ENCODE peak calls at places on chromosomes 7 and 10, in eight cellular contexts. K, H, F, M, U, Y, B and J are unnamed samples.

GRCh38 chr7:55053651-55054226 is 34.9 kb downstream of the EGFR start:
- DNase-seq in K (no peak), H (no peak), F (no peak), M (no peak), U (no peak), Y (no peak), B (peak; percentile 48), J (no peak)

GRCh38 chr10:123808873-123809272 is 82.7 kb downstream of the CPXM2 start:
- DNase-seq in K (no peak), H (peak; percentile 75), F (no peak), M (no peak), U (no peak), Y (no peak), B (peak; percentile 57), J (peak; percentile 64)

GRCh38 chr10:112151640-112152039 is 31.9 kb downstream of the GPAM start:
- DNase-seq in K (no peak), H (no peak), F (no peak), M (no peak), U (no peak), Y (no peak), B (no peak), J (peak; percentile 29)

GRCh38 chr7:157139142-157140117 is 704 bp downstream of the UBE3C start:
- DNase-seq in K (peak; percentile 34), H (no peak), F (peak; percentile 61), M (peak; percentile 60), U (no peak), Y (peak; percentile 33), B (peak; percentile 74), J (no peak)

GRCh38 chr10:62815373-62816111 is 624 bp downstream of the EGR2 start:
- DNase-seq in K (peak; percentile 9), H (no peak), F (peak; percentile 16), M (peak; percentile 24), U (peak; percentile 53), Y (no peak), B (peak; percentile 47), J (no peak)

GRCh38 chr10:91864744-91865143 is 44.5 kb downstream of the FGFBP3 start:
- DNase-seq in K (no peak), H (no peak), F (no peak), M (no peak), U (no peak), Y (no peak), B (peak; percentile 31), J (no peak)

GRCh38 chr10:130745251-130745650 is 566.3 kb downstream of the TCERG1L start:
- DNase-seq in K (no peak), H (no peak), F (no peak), M (no peak), U (no peak), Y (no peak), B (no peak), J (no peak)

GRCh38 chr10:130047336-130047735 is 63.3 kb downstream of the C10orf143 start:
- DNase-seq in K (no peak), H (no peak), F (no peak), M (no peak), U (no peak), Y (no peak), B (no peak), J (no peak)

GRCh38 chr7:158856883-158857668 is 718 bp downstream of the DYNC2I1 start:
- DNase-seq in K (no peak), H (no peak), F (no peak), M (no peak), U (no peak), Y (peak; percentile 41), B (no peak), J (no peak)

GRCh38 chr7:64905547-64905946 is 2.5 kb downstream of the ZNF273 start:
- DNase-seq in K (no peak), H (no peak), F (no peak), M (no peak), U (no peak), Y (no peak), B (no peak), J (no peak)

GRCh38 chr7:82036146-82036886 is 266.5 kb upstream of the HGF start:
- DNase-seq in K (no peak), H (peak; percentile 48), F (no peak), M (no peak), U (no peak), Y (no peak), B (peak; percentile 86), J (peak; percentile 50)

GRCh38 chr7:102431617-102432298 is 1.6 kb upstream of the ORAI2 start:
- DNase-seq in K (no peak), H (no peak), F (no peak), M (peak; percentile 72), U (no peak), Y (no peak), B (peak; percentile 23), J (no peak)

GRCh38 chr7:652881-653280 is 73.6 kb upstream of the DNAAF5 start:
- DNase-seq in K (no peak), H (no peak), F (no peak), M (no peak), U (no peak), Y (no peak), B (no peak), J (no peak)

GRCh38 chr7:2701832-2702593 is 14.0 kb downstream of the AMZ1 start:
- DNase-seq in K (no peak), H (no peak), F (peak; percentile 74), M (no peak), U (peak; percentile 66), Y (no peak), B (peak; percentile 85), J (no peak)

GRCh38 chr7:123115331-123115730 is 84.4 kb downstream of the SLC13A1 start:
- DNase-seq in K (no peak), H (no peak), F (no peak), M (no peak), U (no peak), Y (no peak), B (no peak), J (no peak)

GRCh38 chr10:113718974-113719822 is 32.3 kb upstream of the PLEKHS1 start:
- DNase-seq in K (no peak), H (no peak), F (no peak), M (no peak), U (no peak), Y (no peak), B (no peak), J (no peak)
- H3K4me3 ChIP-seq in K (no peak overlapping the region), H (no peak overlapping the region), F (no peak overlapping the region), M (no peak overlapping the region), U (no peak overlapping the region), Y (no peak overlapping the region), B (no peak overlapping the region), J (no peak overlapping the region)

DNA sequence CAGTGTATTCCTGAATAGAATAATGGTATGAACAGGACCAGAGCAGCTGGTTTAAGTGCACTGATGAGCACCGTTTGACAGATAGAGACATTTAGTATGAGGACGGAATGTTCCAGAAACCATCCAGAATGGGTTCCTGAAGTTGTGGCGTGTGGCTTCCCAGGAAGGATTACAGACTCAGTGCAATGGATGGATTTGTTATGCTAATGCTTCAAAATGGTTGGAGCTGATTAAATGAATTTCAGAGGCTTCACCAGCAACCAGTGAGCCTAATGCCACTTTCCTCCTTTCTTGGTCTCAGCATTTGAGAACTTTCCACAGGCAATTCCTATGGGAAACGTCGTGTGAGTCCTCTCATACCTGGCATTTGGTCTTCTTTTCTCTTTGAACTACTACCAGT is 9.9 kb downstream of the GATA3 start:
- DNase-seq in K (no peak), H (no peak), F (no peak), M (no peak), U (no peak), Y (no peak), B (no peak), J (no peak)
- H3K4me3 ChIP-seq in K (no peak overlapping the region), H (no peak overlapping the region), F (no peak overlapping the region), M (no peak overlapping the region), U (peak overlapping the region; percentile 92), Y (no peak overlapping the region), B (no peak overlapping the region), J (no peak overlapping the region)

DNA sequence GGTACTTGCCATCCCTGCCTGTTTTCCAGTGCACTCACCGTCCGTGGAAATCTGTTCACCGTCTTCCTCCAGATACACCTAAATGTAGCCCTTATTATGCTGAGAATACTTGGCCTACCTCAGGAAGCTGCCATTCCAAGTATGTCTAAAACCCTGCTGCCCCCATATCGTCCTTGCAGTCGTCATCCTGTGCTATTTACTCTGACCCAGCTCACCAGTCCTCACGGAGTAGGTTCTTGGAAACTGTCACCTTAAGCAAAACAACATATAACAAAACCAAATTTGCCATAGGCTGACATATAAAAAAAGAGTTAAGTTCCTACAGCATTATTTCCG is 880 bp upstream of the PIP4K2A start:
- DNase-seq in K (no peak), H (no peak), F (no peak), M (no peak), U (no peak), Y (no peak), B (no peak), J (no peak)
- H3K4me3 ChIP-seq in K (no peak overlapping the region), H (no peak overlapping the region), F (peak overlapping the region; percentile 93), M (peak overlapping the region; percentile 72), U (no peak overlapping the region), Y (no peak overlapping the region), B (peak overlapping the region; percentile 67), J (peak overlapping the region; percentile 93)

DNA sequence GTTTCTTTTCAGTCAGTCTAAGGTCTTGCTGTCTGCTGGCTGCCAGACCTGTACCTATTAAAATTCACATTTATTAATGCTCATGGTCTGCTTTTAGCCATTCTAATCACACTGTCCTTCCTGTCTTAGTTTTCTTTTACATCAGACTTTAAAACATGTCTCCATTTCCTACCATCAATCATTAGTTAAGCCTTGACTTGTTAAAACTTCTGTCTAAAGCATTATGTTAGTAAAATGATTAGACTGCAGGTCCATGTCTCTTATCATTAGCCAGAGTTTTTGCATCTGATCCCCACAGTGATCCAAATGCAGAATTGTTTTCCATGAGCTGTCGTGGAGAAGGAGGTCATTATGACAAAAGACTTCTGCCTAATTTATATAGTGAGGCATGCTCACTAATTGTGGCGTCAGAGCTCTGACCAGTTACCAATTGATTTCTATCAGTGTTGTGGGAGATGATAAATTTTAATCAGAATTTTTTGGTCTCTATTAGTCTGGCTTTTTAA is 226.5 kb downstream of the DKK1 start:
- DNase-seq in K (no peak), H (no peak), F (no peak), M (no peak), U (peak; percentile 10), Y (no peak), B (no peak), J (no peak)
- H3K4me3 ChIP-seq in K (no peak overlapping the region), H (no peak overlapping the region), F (no peak overlapping the region), M (no peak overlapping the region), U (no peak overlapping the region), Y (no peak overlapping the region), B (no peak overlapping the region), J (no peak overlapping the region)

DNA sequence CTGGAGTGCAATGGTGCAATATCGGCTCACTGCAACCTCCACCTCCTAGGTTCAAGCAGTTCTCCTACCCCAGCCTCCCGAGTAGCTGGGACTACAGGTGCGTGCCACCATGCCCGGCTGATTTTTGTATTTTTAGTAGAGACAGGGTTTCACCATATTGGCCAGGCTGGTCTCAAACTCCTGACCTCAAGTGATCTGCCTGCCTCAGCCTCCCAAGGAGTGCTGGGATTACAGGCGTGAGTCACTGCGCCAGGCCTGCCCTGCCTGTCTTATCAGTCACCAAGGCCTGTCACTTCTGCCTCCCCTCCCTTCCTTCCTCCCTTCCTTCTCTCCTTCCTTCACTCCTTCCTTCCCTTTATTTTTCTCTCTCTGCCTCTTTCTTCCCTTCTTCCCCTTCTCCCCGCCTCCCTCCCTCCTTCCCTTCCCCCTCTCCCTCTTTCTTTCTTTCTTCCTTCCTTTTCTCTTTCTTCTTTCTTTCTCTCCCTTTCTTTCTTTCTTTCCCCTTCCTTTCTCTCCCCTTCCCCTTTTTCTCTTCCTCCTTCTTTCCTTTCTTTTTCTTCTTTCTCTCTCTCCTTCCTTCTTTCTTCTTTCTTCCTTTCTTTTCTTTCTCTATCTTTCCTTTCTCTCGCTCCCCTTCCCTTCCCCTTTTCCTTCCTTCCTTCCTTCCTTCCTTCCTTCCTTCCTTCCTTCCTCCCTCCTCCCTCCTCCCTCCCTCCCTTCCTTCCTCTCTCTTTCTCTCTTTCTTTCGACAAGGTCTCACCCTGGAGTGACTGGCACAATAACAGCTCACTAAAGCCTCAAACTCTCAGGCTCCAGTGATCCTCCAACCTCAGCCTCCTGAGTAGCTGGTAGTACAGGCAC is 3.1 kb upstream of the ST7 start:
- DNase-seq in K (no peak), H (no peak), F (no peak), M (no peak), U (no peak), Y (no peak), B (no peak), J (no peak)
- H3K4me3 ChIP-seq in K (no peak overlapping the region), H (no peak overlapping the region), F (no peak overlapping the region), M (no peak overlapping the region), U (no peak overlapping the region), Y (no peak overlapping the region), B (no peak overlapping the region), J (no peak overlapping the region)